ENCODE peak calls at places on chromosome 3, in five cellular contexts. One of them, this sample, is unnamed.

GRCh38 chr3:34001990-34002389 is 203.6 kb downstream of the PDCD6IP start:
- DNase-seq in SJSA1: no peak
- DNase-seq in heart left ventricle: no peak
- DNase-seq in left lung: no peak
- DNase-seq in osteoblast: no peak
- DNase-seq in this sample: no peak

GRCh38 chr3:197371521-197372075 is 73.2 kb upstream of the DLG1 start:
- DNase-seq in heart left ventricle: no peak
- DNase-seq in left lung: no peak
- DNase-seq in osteoblast: no peak
- DNase-seq in SJSA1: no peak
- DNase-seq in this sample: no peak

GRCh38 chr3:111650378-111651275 is 55.5 kb upstream of the ZBED2 start:
- DNase-seq in heart left ventricle: no peak
- DNase-seq in left lung: no peak
- DNase-seq in SJSA1: no peak
- DNase-seq in osteoblast: no peak
- DNase-seq in this sample: no peak

GRCh38 chr3:46695177-46695961 is 1.9 kb upstream of the ALS2CL start:
- DNase-seq in SJSA1: no peak
- DNase-seq in osteoblast: no peak
- DNase-seq in heart left ventricle: peak; percentile 81
- DNase-seq in left lung: peak; percentile 85
- DNase-seq in this sample: peak; percentile 19

GRCh38 chr3:128432898-128433629 is 33.6 kb downstream of the DNAJB8 start:
- DNase-seq in SJSA1: no peak
- DNase-seq in left lung: no peak
- DNase-seq in heart left ventricle: no peak
- DNase-seq in osteoblast: no peak
- DNase-seq in this sample: no peak

GRCh38 chr3:197736010-197736490 is 654 bp downstream of the RUBCN start:
- DNase-seq in left lung: no peak
- DNase-seq in osteoblast: peak; percentile 91
- DNase-seq in SJSA1: no peak
- DNase-seq in heart left ventricle: no peak
- DNase-seq in this sample: no peak

GRCh38 chr3:47491186-47491585 is 15.4 kb upstream of the SCAP start:
- DNase-seq in left lung: no peak
- DNase-seq in SJSA1: no peak
- DNase-seq in heart left ventricle: no peak
- DNase-seq in osteoblast: no peak
- DNase-seq in this sample: no peak

GRCh38 chr3:30269751-30270445 is 336.5 kb upstream of the TGFBR2 start:
- DNase-seq in left lung: no peak
- DNase-seq in heart left ventricle: peak; percentile 19
- DNase-seq in SJSA1: no peak
- DNase-seq in osteoblast: no peak
- DNase-seq in this sample: no peak

GRCh38 chr3:114668099-114668498 is 374.3 kb downstream of the TIGIT start:
- DNase-seq in osteoblast: no peak
- DNase-seq in heart left ventricle: no peak
- DNase-seq in left lung: no peak
- DNase-seq in SJSA1: no peak
- DNase-seq in this sample: no peak

GRCh38 chr3:69081583-69082262 is 1.6 kb upstream of the UBA3 start:
- DNase-seq in left lung: no peak
- DNase-seq in osteoblast: peak; percentile 9
- DNase-seq in SJSA1: peak; percentile 47
- DNase-seq in heart left ventricle: no peak
- DNase-seq in this sample: no peak

GRCh38 chr3:175312766-175313165 is 453.6 kb downstream of the NAALADL2 start:
- DNase-seq in heart left ventricle: no peak
- DNase-seq in osteoblast: no peak
- DNase-seq in SJSA1: no peak
- DNase-seq in left lung: no peak
- DNase-seq in this sample: no peak

GRCh38 chr3:160980740-160981139 is 124.4 kb downstream of the B3GALNT1 start:
- DNase-seq in SJSA1: no peak
- DNase-seq in heart left ventricle: no peak
- DNase-seq in osteoblast: no peak
- DNase-seq in left lung: no peak
- DNase-seq in this sample: no peak

GRCh38 chr3:46874430-46874829 is 3.1 kb upstream of the PTH1R start:
- DNase-seq in osteoblast: peak; percentile 80
- DNase-seq in heart left ventricle: peak; percentile 65
- DNase-seq in left lung: no peak
- DNase-seq in SJSA1: no peak
- DNase-seq in this sample: no peak

GRCh38 chr3:19901337-19901736 is 32.7 kb downstream of the EFHB start:
- DNase-seq in SJSA1: no peak
- DNase-seq in left lung: no peak
- DNase-seq in osteoblast: no peak
- DNase-seq in heart left ventricle: no peak
- DNase-seq in this sample: no peak

GRCh38 chr3:131231710-131232348 is 149.7 kb upstream of the NUDT16 start:
- DNase-seq in osteoblast: peak; percentile 30
- DNase-seq in heart left ventricle: no peak
- DNase-seq in SJSA1: no peak
- DNase-seq in left lung: no peak
- DNase-seq in this sample: no peak

GRCh38 chr3:25679166-25679565 is 14.5 kb upstream of the TOP2B start:
- DNase-seq in heart left ventricle: no peak
- DNase-seq in left lung: no peak
- DNase-seq in SJSA1: no peak
- DNase-seq in osteoblast: no peak
- DNase-seq in this sample: no peak

GRCh38 chr3:127488141-127488672 is 102.3 kb downstream of the TPRA1 start:
- DNase-seq in SJSA1: peak; percentile 5
- DNase-seq in osteoblast: no peak
- DNase-seq in left lung: peak; percentile 18
- DNase-seq in heart left ventricle: no peak
- DNase-seq in this sample: no peak

GRCh38 chr3:74787008-74787407 is 172.5 kb upstream of the CNTN3 start:
- DNase-seq in left lung: no peak
- DNase-seq in osteoblast: no peak
- DNase-seq in SJSA1: no peak
- DNase-seq in heart left ventricle: no peak
- DNase-seq in this sample: no peak

GRCh38 chr3:130783629-130784028 is 37.0 kb upstream of the PIK3R4 start:
- DNase-seq in osteoblast: no peak
- DNase-seq in left lung: no peak
- DNase-seq in SJSA1: no peak
- DNase-seq in heart left ventricle: no peak
- DNase-seq in this sample: no peak

GRCh38 chr3:149352556-149352955 is 19.1 kb upstream of the TM4SF18 start:
- DNase-seq in SJSA1: peak; percentile 68
- DNase-seq in heart left ventricle: peak; percentile 49
- DNase-seq in left lung: peak; percentile 63
- DNase-seq in osteoblast: peak; percentile 81
- DNase-seq in this sample: peak; percentile 65

GRCh38 chr3:16362781-16363180 is 97.8 kb downstream of the OXNAD1 start:
- DNase-seq in SJSA1: no peak
- DNase-seq in heart left ventricle: no peak
- DNase-seq in left lung: no peak
- DNase-seq in osteoblast: no peak
- DNase-seq in this sample: no peak

GRCh38 chr3:16357191-16357590 is 92.2 kb downstream of the OXNAD1 start:
- DNase-seq in SJSA1: no peak
- DNase-seq in heart left ventricle: no peak
- DNase-seq in osteoblast: no peak
- DNase-seq in left lung: no peak
- DNase-seq in this sample: no peak

GRCh38 chr3:16361087-16361486 is 96.1 kb downstream of the OXNAD1 start:
- DNase-seq in osteoblast: no peak
- DNase-seq in SJSA1: no peak
- DNase-seq in heart left ventricle: no peak
- DNase-seq in left lung: no peak
- DNase-seq in this sample: no peak

GRCh38 chr3:16357698-16358097 is 92.7 kb downstream of the OXNAD1 start:
- DNase-seq in heart left ventricle: no peak
- DNase-seq in SJSA1: no peak
- DNase-seq in left lung: no peak
- DNase-seq in osteoblast: no peak
- DNase-seq in this sample: no peak

GRCh38 chr3:16359331-16359730 is 94.3 kb downstream of the OXNAD1 start:
- DNase-seq in osteoblast: no peak
- DNase-seq in left lung: no peak
- DNase-seq in heart left ventricle: no peak
- DNase-seq in SJSA1: no peak
- DNase-seq in this sample: no peak
- H3K4me3 ChIP-seq in osteoblast: no peak overlapping the region
- H3K4me3 ChIP-seq in left lung: no peak overlapping the region
- H3K4me3 ChIP-seq in heart left ventricle: no peak overlapping the region
- H3K4me3 ChIP-seq in SJSA1: no peak overlapping the region
- H3K4me3 ChIP-seq in this sample: no peak overlapping the region

GRCh38 chr3:145248928-145249327 is 912.1 kb downstream of the PLOD2 start:
- DNase-seq in heart left ventricle: no peak
- DNase-seq in osteoblast: no peak
- DNase-seq in left lung: no peak
- DNase-seq in SJSA1: no peak
- DNase-seq in this sample: no peak

GRCh38 chr3:145246291-145246690 is 914.7 kb downstream of the PLOD2 start:
- DNase-seq in heart left ventricle: no peak
- DNase-seq in SJSA1: no peak
- DNase-seq in osteoblast: no peak
- DNase-seq in left lung: no peak
- DNase-seq in this sample: no peak

DNA sequence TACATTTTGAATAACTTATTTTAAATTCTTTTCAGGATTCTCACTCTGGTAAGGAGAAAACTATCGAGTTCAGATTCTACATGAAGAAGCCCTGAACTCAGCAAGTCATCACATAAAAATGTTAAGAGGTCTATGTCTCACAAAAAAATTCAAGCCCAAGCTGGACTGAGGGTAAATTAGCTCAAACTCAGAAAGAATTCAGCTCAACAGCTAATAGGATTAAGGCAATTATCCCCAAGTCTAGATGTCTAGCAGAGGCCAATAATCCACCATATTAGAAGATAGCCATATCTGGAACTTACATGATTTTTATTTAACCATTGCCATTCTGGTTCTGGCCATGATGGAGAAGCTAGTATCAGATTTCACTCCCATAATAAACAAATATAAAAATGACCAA is 909.7 kb downstream of the PLOD2 start:
- DNase-seq in heart left ventricle: no peak
- DNase-seq in osteoblast: no peak
- DNase-seq in SJSA1: no peak
- DNase-seq in left lung: no peak
- DNase-seq in this sample: no peak
- H3K9me3 ChIP-seq in heart left ventricle: no peaks in the 10 kb centered on the region
- H3K9me3 ChIP-seq in osteoblast: no peaks in the 10 kb centered on the region
- H3K9me3 ChIP-seq in SJSA1: no peaks in the 10 kb centered on the region
- H3K9me3 ChIP-seq in left lung: peaks cover 39% of the 10 kb centered on the region
- H3K9me3 ChIP-seq in this sample: peaks cover 3% of the 10 kb centered on the region

DNA sequence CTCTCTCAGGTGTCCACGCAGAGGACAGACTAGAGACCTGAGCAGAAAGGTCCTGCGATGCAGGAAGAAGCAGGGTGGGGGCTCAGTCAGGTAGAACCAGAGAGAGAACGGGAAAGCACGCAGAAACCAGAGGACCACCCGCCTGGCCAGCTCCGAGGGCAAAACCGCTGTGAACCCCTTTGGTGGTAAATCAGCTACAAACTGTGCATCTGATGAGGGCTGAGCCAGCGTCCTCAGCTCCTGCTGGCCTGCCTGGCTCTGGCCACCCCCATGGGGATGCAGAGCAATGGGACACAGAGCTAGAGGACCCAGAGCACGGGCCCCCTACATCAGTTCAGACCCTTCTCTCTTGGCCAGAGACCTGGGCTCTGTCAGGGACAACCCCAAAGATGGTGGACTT is 44.6 kb downstream of the WNT7A start:
- DNase-seq in left lung: no peak
- DNase-seq in SJSA1: no peak
- DNase-seq in heart left ventricle: no peak
- DNase-seq in osteoblast: no peak
- DNase-seq in this sample: no peak
- H3K27me3 ChIP-seq in left lung: peaks cover 39% of the 10 kb centered on the region
- H3K27me3 ChIP-seq in SJSA1: peaks cover 7% of the 10 kb centered on the region
- H3K27me3 ChIP-seq in heart left ventricle: no peaks in the 10 kb centered on the region
- H3K27me3 ChIP-seq in osteoblast: no peaks in the 10 kb centered on the region
- H3K27me3 ChIP-seq in this sample: no peaks in the 10 kb centered on the region

DNA sequence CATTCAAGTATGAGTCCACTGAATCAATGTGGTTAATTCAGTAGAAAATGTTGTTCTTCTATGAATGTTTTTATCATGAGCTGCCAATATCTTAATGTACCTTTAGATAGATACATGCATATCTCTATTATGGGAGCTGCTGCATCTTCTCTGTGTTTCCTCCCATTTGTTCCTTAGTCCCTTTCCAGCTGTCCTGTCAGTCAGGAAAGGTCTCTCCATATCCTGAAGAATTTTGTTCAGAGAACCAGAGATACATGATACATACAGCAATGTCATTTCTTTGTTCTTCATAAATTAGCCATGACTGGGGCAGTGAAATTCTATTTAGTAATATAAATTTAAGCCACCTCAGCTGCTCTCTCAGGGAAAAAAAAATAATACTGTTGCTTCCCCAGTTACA is 103.7 kb downstream of the P3H2 start:
- DNase-seq in heart left ventricle: no peak
- DNase-seq in osteoblast: no peak
- DNase-seq in left lung: no peak
- DNase-seq in SJSA1: no peak
- DNase-seq in this sample: no peak
- H3K4me3 ChIP-seq in heart left ventricle: no peak overlapping the region
- H3K4me3 ChIP-seq in osteoblast: no peak overlapping the region
- H3K4me3 ChIP-seq in left lung: no peak overlapping the region
- H3K4me3 ChIP-seq in SJSA1: no peak overlapping the region
- H3K4me3 ChIP-seq in this sample: no peak overlapping the region

This sample was measured in MG63.